ENCODE peak calls at places on chromosomes 3 and 15, in seven cellular contexts. Z is GM12878, O is foreskin keratinocyte, K is tibial nerve, F is AG09309, B is fibroblast of the aortic adventitia, G is PC-9. P is an unnamed sample.

GRCh38 chr3:11607816-11608215 is 35.9 kb downstream of the VGLL4 start:
- DNase-seq in F (no peak), B (peak; percentile 66), Z (no peak), K (no peak), O (peak; percentile 21), G (no peak), P (peak; percentile 39)

GRCh38 chr15:77096541-77096940 is 25.6 kb upstream of the TSPAN3 start:
- DNase-seq in G (no peak), K (no peak), Z (no peak), F (no peak), B (no peak), O (no peak), P (no peak)

GRCh38 chr15:20355256-20355868 is 186.2 kb downstream of the GOLGA6L6 start:
- DNase-seq in G (no peak), K (no peak), B (no peak), Z (no peak), O (no peak), F (no peak), P (no peak)

GRCh38 chr3:57081173-57081572 is 20.7 kb downstream of the SPATA12 start:
- DNase-seq in Z (no peak), K (no peak), F (no peak), G (no peak), B (no peak), O (no peak), P (no peak)

GRCh38 chr3:49132437-49133225 is at the start of gene LAMB2:
- DNase-seq in G (peak; percentile 82), B (peak; percentile 84), K (peak; percentile 80), Z (no peak), F (peak; percentile 58), O (peak; percentile 74), P (peak; percentile 81)

GRCh38 chr3:112115806-112116383 is 17.2 kb downstream of the GCSAM start:
- DNase-seq in F (no peak), O (no peak), G (no peak), Z (no peak), K (no peak), B (no peak), P (no peak)

GRCh38 chr3:129596194-129597086 is 10.0 kb downstream of the PLXND1 start:
- DNase-seq in Z (no peak), O (no peak), G (no peak), B (peak; percentile 97), F (peak; percentile 84), K (peak; percentile 87), P (no peak)

GRCh38 chr3:46110701-46111493 is 83.6 kb upstream of the XCR1 start:
- DNase-seq in Z (peak; percentile 97), O (peak; percentile 51), G (peak; percentile 98), B (peak; percentile 79), F (peak; percentile 33), K (peak; percentile 32), P (peak; percentile 99)

GRCh38 chr15:26665950-26666921 is 106.6 kb downstream of the GABRB3 start:
- DNase-seq in F (no peak), O (no peak), Z (no peak), K (no peak), B (no peak), G (no peak), P (no peak)

GRCh38 chr15:90071220-90071807 is 31.0 kb downstream of the IDH2 start:
- DNase-seq in F (peak; percentile 47), K (peak; percentile 90), Z (peak; percentile 54), B (peak; percentile 86), G (peak; percentile 54), O (peak; percentile 52), P (peak; percentile 85)

GRCh38 chr3:193403307-193403706 is 24.8 kb upstream of the ATP13A5 start:
- DNase-seq in B (no peak), K (no peak), G (no peak), F (no peak), O (no peak), Z (no peak), P (no peak)

GRCh38 chr15:57133127-57133968 is 214.9 kb downstream of the TCF12 start:
- DNase-seq in Z (no peak), O (no peak), K (no peak), B (no peak), F (no peak), G (no peak), P (no peak)

GRCh38 chr15:66563126-66563525 is 2.7 kb downstream of the LCTL start:
- DNase-seq in Z (no peak), B (no peak), O (peak; percentile 9), F (no peak), G (no peak), K (no peak), P (no peak)

GRCh38 chr3:63047068-63047467 is 171.9 kb upstream of the CADPS start:
- DNase-seq in Z (no peak), G (no peak), O (no peak), B (no peak), K (no peak), F (no peak), P (no peak)

GRCh38 chr3:119794401-119794800 is 12.5 kb downstream of the NR1I2 start:
- DNase-seq in Z (no peak), F (no peak), O (no peak), B (no peak), K (no peak), G (no peak), P (no peak)

GRCh38 chr3:71076361-71076997 is 507.0 kb downstream of the FOXP1 start:
- DNase-seq in K (no peak), Z (no peak), G (no peak), F (no peak), O (no peak), B (peak; percentile 74), P (no peak)

GRCh38 chr15:75024102-75024636 is 779 bp downstream of the PPCDC start:
- DNase-seq in O (peak; percentile 12), B (peak; percentile 39), G (no peak), F (no peak), K (peak; percentile 23), Z (no peak), P (peak; percentile 51)

GRCh38 chr3:28752290-28752689 is 403.7 kb upstream of the AZI2 start:
- DNase-seq in B (no peak), Z (no peak), F (no peak), G (no peak), K (no peak), O (no peak), P (no peak)

GRCh38 chr3:11907667-11908660 is 61.3 kb upstream of the TAMM41 start:
- DNase-seq in F (no peak), G (no peak), Z (no peak), O (no peak), B (peak; percentile 4), K (no peak), P (no peak)

GRCh38 chr3:65335587-65335986 is 647.8 kb upstream of the ADAMTS9 start:
- DNase-seq in F (no peak), O (no peak), B (no peak), G (no peak), Z (no peak), K (no peak), P (no peak)

GRCh38 chr3:65338571-65338970 is 650.8 kb upstream of the ADAMTS9 start:
- DNase-seq in G (no peak), O (peak; percentile 4), Z (no peak), K (no peak), F (no peak), B (peak; percentile 13), P (no peak)

GRCh38 chr3:65330072-65330471 is 642.3 kb upstream of the ADAMTS9 start:
- DNase-seq in F (no peak), B (peak; percentile 58), G (no peak), Z (no peak), K (no peak), O (no peak), P (no peak)

GRCh38 chr3:65331730-65332129 is 643.9 kb upstream of the ADAMTS9 start:
- DNase-seq in O (no peak), B (no peak), G (peak; percentile 48), F (no peak), Z (no peak), K (no peak), P (no peak)

DNA sequence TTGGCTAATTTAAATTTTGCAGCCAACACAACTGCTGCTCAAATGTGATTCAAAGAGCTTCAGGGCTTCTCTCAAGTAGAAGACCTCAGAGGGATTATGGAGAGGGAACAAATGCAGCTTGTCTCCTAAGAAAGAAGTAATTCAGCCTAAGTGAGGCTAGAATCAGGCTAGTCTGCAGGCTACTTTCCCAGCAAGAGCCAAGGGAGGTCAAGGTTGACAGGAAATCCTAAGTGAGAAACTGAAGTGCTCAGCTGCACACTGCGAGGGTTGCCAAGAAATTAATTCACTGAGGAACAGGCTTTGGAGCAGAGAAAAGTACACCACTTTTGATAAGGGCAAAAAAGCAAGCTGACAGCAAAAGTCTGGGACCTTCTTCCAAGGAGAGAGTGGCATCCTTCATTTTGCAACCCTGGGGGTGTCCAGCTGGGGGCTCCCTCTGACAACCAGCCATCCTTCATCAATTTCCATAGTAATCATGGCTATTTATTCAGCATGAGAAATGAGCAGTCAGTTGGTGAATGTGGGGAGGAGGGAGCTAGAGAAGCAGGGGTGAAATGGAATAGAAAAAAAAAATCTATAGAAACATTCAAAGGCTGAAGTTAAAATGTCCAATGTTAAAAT is 646.4 kb upstream of the ADAMTS9 start:
- DNase-seq in F (no peak), Z (no peak), G (no peak), B (no peak), O (no peak), K (peak; percentile 24), P (no peak)
- TF ChIP-seq CTCF in F (peak; percentile 26), Z (no peak), G (no peak), B (peak; percentile 9), O (peak; percentile 49), K (peak; percentile 26), P (no peak)

DNA sequence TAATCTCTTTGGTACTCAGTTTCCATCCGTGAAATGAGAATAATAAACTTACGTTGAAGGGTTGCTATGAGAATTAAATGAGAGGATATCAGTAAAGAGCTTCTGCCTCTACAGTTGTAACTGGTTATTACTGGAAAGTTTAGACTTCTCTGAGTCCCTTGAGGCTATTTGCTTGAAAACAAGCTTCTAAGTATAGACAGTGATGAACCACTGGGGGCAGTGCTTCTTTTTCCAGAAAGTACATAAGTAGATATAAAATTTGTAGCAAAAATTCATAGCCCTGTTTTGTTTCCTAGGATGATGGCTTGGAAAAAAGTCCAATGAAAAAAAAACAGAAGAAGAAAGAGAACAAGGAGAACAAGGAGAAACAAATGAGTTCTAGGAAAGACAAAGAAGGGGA is 87.1 kb downstream of the RGMA start:
- DNase-seq in G (no peak), O (no peak), B (no peak), Z (no peak), F (no peak), K (no peak), P (no peak)
- TF ChIP-seq CTCF in G (no peak), O (peak; percentile 32), B (peak; percentile 17), Z (no peak), F (no peak), K (no peak), P (no peak)

GRCh38 chr3:140216249-140216648 is 281.3 kb downstream of the CLSTN2 start:
- DNase-seq in B (no peak), K (no peak), Z (no peak), F (no peak), G (no peak), O (no peak), P (peak; percentile 27)
- TF ChIP-seq CTCF in B (peak; percentile 45), K (no peak), Z (peak; percentile 65), F (peak; percentile 69), G (peak; percentile 60), O (peak; percentile 53), P (peak; percentile 24)

GRCh38 chr3:82410366-82410765 is 648.9 kb upstream of the GBE1 start:
- DNase-seq in K (no peak), G (no peak), Z (no peak), O (no peak), F (no peak), B (no peak), P (peak; percentile 10)

DNA sequence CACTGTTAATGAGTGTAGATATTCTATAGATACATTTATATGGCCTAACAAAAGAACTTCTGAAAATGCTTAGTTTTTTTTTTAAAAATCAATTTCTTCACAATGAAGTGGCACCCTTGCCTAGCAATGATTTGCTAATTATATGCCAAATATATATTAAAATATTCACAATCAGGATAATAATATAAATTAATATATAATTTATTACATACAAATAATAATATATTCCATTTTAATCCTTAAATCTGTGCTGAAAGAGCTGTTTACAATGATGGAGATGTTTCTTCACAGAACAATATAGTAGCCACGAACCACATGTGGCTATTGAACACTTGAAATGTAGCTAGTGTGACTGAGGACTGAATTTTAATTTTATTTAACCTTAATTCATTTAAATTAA is 648.4 kb upstream of the GBE1 start:
- DNase-seq in Z (no peak), G (no peak), K (no peak), B (no peak), O (no peak), F (no peak), P (no peak)
- TF ChIP-seq CTCF in Z (no peak), G (no peak), K (no peak), B (no peak), O (no peak), F (no peak), P (no peak)